ENCODE peak calls at places on chromosome 9, in nine cellular contexts. G, E, T, P, Q, U, S, D and N are unnamed samples.

GRCh38 chr9:13352451-13352979 is 73.0 kb upstream of the MPDZ start:
- DNase-seq in Q (no peak), E (no peak), P (no peak), U (no peak), T (no peak), S (no peak), D (no peak), G (no peak), N (no peak)

GRCh38 chr9:79687131-79687447 is 115.3 kb downstream of the TLE4 start:
- DNase-seq in T (no peak), U (peak; percentile 34), Q (peak; percentile 8), S (no peak), P (peak; percentile 21), D (no peak), G (no peak), E (no peak), N (no peak)

GRCh38 chr9:37324261-37324683 is 98.2 kb upstream of the GRHPR start:
- DNase-seq in T (no peak), P (no peak), S (no peak), G (no peak), Q (no peak), U (peak; percentile 47), D (peak; percentile 86), E (no peak), N (no peak)

GRCh38 chr9:129750010-129750409 is 2.8 kb downstream of the PTGES start:
- DNase-seq in Q (no peak), P (peak; percentile 73), U (peak; percentile 71), S (no peak), E (no peak), D (no peak), T (no peak), G (no peak), N (no peak)

GRCh38 chr9:133144142-133144886 is 19.4 kb downstream of the GBGT1 start:
- DNase-seq in Q (peak; percentile 91), U (peak; percentile 32), G (no peak), D (peak; percentile 93), T (peak; percentile 96), E (peak; percentile 93), P (peak; percentile 86), S (peak; percentile 86), N (no peak)

GRCh38 chr9:20728493-20729220 is 44.6 kb downstream of the FOCAD start:
- DNase-seq in G (no peak), P (peak; percentile 34), Q (no peak), S (no peak), U (peak; percentile 55), D (no peak), T (no peak), E (no peak), N (no peak)

GRCh38 chr9:121312169-121312568 is 44.2 kb downstream of the GSN start:
- DNase-seq in U (no peak), S (no peak), E (no peak), D (no peak), P (no peak), G (no peak), Q (no peak), T (no peak), N (no peak)

GRCh38 chr9:88742483-88742882 is 207.5 kb downstream of the NXNL2 start:
- DNase-seq in D (no peak), G (no peak), E (no peak), T (no peak), U (peak; percentile 73), S (peak; percentile 63), P (peak; percentile 96), Q (no peak), N (no peak)

GRCh38 chr9:137271696-137272076 is 5.8 kb upstream of the TOR4A start:
- DNase-seq in Q (no peak), E (no peak), S (no peak), T (peak; percentile 64), U (no peak), G (no peak), P (no peak), D (no peak), N (no peak)

GRCh38 chr9:137270929-137271695 is 6.4 kb upstream of the TOR4A start:
- DNase-seq in G (no peak), U (no peak), S (no peak), Q (no peak), T (peak; percentile 76), E (no peak), D (no peak), P (no peak), N (no peak)

GRCh38 chr9:137267933-137268355 is 9.6 kb upstream of the TOR4A start:
- DNase-seq in P (no peak), D (peak; percentile 95), S (no peak), U (no peak), G (no peak), T (peak; percentile 73), Q (no peak), E (no peak), N (no peak)

GRCh38 chr9:137268538-137269201 is 8.9 kb upstream of the TOR4A start:
- DNase-seq in G (no peak), E (no peak), T (no peak), U (no peak), P (no peak), D (peak; percentile 61), S (no peak), Q (no peak), N (no peak)

DNA sequence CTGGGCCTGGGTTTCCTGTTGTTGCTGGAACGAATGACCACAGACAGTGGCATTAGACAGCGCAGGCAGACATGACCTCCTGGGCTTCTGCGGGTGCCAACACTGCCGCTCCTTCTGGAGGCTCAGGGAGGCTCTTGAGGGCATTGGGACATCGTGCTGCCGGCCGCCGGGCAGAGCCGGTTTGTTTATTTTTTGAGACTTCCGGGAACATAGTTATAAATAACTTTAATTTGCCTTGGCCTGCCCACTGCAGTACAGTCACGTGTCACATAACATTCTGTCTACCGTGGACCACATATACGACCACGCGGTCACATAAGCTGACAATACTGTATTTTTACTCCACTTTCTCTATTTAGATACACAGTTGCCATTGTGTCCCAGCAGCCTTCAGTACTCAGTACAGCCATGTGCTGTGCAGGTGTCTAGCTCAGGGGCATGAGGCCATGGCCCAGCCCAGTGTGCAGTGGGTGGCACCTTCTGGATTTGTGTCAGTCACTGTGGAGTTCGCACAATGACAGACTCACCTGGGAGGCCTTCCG is 8.2 kb upstream of the TOR4A start:
- DNase-seq in P (no peak), S (peak; percentile 67), G (no peak), U (no peak), T (peak; percentile 76), Q (no peak), E (peak; percentile 78), D (peak; percentile 89), N (no peak)
- H3K4me3 ChIP-seq in P (no peak overlapping the region), S (no peak overlapping the region), G (no peak overlapping the region), U (no peak overlapping the region), T (peak overlapping the region; percentile 21), Q (no peak overlapping the region), E (peak overlapping the region; percentile 39), D (peak overlapping the region; percentile 60), N (peak overlapping the region; percentile 7)

GRCh38 chr9:93084471-93084881 is 11.5 kb upstream of the CARD19 start:
- DNase-seq in E (peak; percentile 52), D (no peak), P (no peak), G (peak; percentile 40), T (peak; percentile 58), Q (no peak), S (peak; percentile 35), U (no peak), N (peak; percentile 53)

GRCh38 chr9:93085676-93086075 is 10.3 kb upstream of the CARD19 start:
- DNase-seq in G (peak; percentile 31), T (peak; percentile 45), E (peak; percentile 37), U (no peak), D (no peak), Q (no peak), P (no peak), S (peak; percentile 26), N (peak; percentile 35)

GRCh38 chr9:93082841-93083411 is 13.1 kb upstream of the CARD19 start:
- DNase-seq in S (peak; percentile 32), Q (no peak), G (peak; percentile 45), D (no peak), P (no peak), U (no peak), E (peak; percentile 47), T (peak; percentile 63), N (peak; percentile 40)

GRCh38 chr9:93081931-93082330 is 14.1 kb upstream of the CARD19 start:
- DNase-seq in S (no peak), Q (no peak), E (no peak), G (no peak), T (no peak), U (peak; percentile 92), P (peak; percentile 86), D (no peak), N (no peak)

DNA sequence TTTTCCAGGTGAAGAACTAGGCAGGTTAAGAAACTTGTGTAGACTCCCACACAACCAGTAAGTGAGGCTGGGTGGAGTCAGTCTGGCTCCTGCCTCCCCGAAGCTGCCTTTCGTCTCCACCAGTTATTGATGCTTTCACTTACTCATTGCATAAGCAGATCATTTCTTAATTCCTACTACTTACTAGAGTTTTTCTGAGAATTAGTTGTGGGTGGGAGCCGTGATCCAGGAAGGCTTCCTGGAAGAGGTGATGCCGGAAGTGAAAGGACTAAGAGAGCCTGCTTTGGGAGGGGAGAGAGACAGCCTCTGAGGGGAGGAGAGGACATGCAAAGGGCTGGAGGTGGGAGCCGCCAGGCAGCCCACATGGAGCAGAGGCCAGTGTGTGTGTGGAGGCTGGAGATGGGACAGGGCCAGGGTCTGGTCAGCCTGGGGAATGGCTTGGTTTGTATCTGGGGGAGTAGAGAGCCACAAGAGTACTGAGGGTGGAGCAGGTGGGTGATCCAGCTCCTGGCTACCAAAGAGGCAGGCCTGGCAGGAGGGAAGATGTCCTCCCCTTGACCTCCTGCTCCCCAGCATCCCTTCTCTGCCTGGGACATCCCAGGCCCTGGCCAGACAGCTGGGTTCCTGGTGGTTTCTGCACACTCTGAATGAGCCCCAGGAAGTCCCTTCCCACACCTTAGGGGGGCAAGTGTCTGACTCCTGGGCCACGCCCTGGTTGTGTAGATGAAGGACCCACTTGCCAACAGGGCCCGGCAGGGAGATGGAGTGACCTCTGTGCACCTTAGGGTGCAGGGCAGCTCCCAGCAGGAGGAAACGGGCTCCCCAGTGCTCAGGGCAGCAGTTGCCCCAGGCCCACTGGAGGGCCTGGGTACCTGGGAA is 12.2 kb upstream of the CARD19 start:
- DNase-seq in T (peak; percentile 53), U (no peak), D (no peak), G (peak; percentile 12), Q (no peak), E (peak; percentile 33), S (peak; percentile 32), P (no peak), N (peak; percentile 64)
- H3K27ac ChIP-seq in T (peak overlapping the region; percentile 13), U (no peak overlapping the region), D (no peak overlapping the region), G (no peak overlapping the region), Q (no peak overlapping the region), E (no peak overlapping the region), S (no peak overlapping the region), P (no peak overlapping the region), N (no peak overlapping the region)

DNA sequence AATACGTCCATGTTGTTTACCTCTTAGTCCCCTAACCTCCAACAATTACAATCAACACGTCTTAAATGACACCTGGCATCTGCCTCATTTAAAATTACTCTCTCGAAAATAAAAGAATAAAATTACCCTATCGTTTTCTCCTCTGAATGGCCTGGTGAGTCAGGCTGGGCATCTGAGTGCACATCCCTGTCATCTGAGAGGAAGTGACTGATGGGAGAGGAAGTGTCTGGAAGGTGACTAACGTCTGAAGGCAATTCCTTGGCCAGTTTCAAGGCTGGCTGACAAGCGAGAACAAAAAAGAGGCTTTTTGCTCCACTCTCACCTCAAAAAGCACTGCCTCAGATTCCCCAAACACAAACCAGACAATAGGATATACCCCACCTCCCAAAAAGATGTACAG is 57.7 kb downstream of the MAPKAP1 start:
- DNase-seq in E (no peak), D (no peak), S (peak; percentile 65), G (no peak), P (peak; percentile 97), Q (no peak), U (peak; percentile 92), T (no peak), N (no peak)
- H3K4me3 ChIP-seq in E (no peak overlapping the region), D (no peak overlapping the region), S (no peak overlapping the region), G (no peak overlapping the region), P (peak overlapping the region; percentile 69), Q (no peak overlapping the region), U (no peak overlapping the region), T (no peak overlapping the region), N (no peak overlapping the region)

GRCh38 chr9:113652355-113653152 is 189.0 kb downstream of the RGS3 start:
- DNase-seq in P (no peak), G (peak; percentile 37), S (no peak), D (no peak), U (no peak), Q (no peak), E (no peak), T (no peak), N (no peak)

GRCh38 chr9:113656771-113657670 is 193.5 kb downstream of the RGS3 start:
- DNase-seq in G (peak; percentile 45), U (peak; percentile 33), Q (no peak), S (no peak), E (no peak), T (no peak), D (no peak), P (no peak), N (no peak)

GRCh38 chr9:113651896-113652295 is 188.4 kb downstream of the RGS3 start:
- DNase-seq in G (peak; percentile 30), S (no peak), T (peak; percentile 29), E (no peak), Q (no peak), P (no peak), U (no peak), D (no peak), N (no peak)

GRCh38 chr9:113654605-113655193 is 191.2 kb downstream of the RGS3 start:
- DNase-seq in D (no peak), U (peak; percentile 73), T (no peak), Q (no peak), P (peak; percentile 54), E (peak; percentile 84), G (peak; percentile 50), S (peak; percentile 90), N (peak; percentile 84)

GRCh38 chr9:113653746-113654604 is 190.4 kb downstream of the RGS3 start:
- DNase-seq in S (peak; percentile 69), T (no peak), P (no peak), Q (no peak), E (no peak), G (peak; percentile 40), U (no peak), D (no peak), N (no peak)
- H3K27ac ChIP-seq in S (peak overlapping the region; percentile 94), T (no peak overlapping the region), P (no peak overlapping the region), Q (no peak overlapping the region), E (peak overlapping the region; percentile 90), G (peak overlapping the region; percentile 72), U (no peak overlapping the region), D (no peak overlapping the region), N (peak overlapping the region; percentile 85)